ENCODE peak calls at places on chromosome X, in five cellular contexts. D, M, S, B and I are unnamed samples.

GRCh38 chrX:37488323-37488722 is 83.1 kb upstream of the LANCL3 start:
- DNase-seq in D (no peak), M (no peak), S (no peak), B (no peak), I (no peak)

GRCh38 chrX:11787564-11787963 is 29.5 kb downstream of the MSL3 start:
- DNase-seq in D (no peak), M (peak; percentile 75), S (peak; percentile 43), B (peak; percentile 46), I (peak; percentile 85)

GRCh38 chrX:20063716-20064351 is 52.9 kb downstream of the MAP7D2 start:
- DNase-seq in D (no peak), M (no peak), S (no peak), B (peak; percentile 13), I (peak; percentile 20)

GRCh38 chrX:64975491-64975890 is 759 bp downstream of the ZC4H2 start:
- DNase-seq in D (no peak), M (no peak), S (peak; percentile 2), B (no peak), I (peak; percentile 38)

GRCh38 chrX:64204701-64205440 is 637 bp downstream of the AMER1 start:
- DNase-seq in D (no peak), M (no peak), S (peak; percentile 0), B (peak; percentile 31), I (peak; percentile 28)

GRCh38 chrX:103687696-103688191 is 1.2 kb upstream of the MORF4L2 start:
- DNase-seq in D (peak; percentile 37), M (peak; percentile 34), S (peak; percentile 67), B (peak; percentile 58), I (peak; percentile 70)

GRCh38 chrX:10769165-10769564 is 148.8 kb upstream of the MID1 start:
- DNase-seq in D (no peak), M (no peak), S (no peak), B (peak; percentile 22), I (no peak)

GRCh38 chrX:119758682-119759332 is 419 bp downstream of the SOWAHD start:
- DNase-seq in D (no peak), M (no peak), S (no peak), B (peak; percentile 21), I (peak; percentile 54)

GRCh38 chrX:123581586-123581985 is 151.3 kb downstream of the THOC2 start:
- DNase-seq in D (no peak), M (no peak), S (no peak), B (no peak), I (no peak)

GRCh38 chrX:88604433-88605221 is 142.4 kb upstream of the CPXCR1 start:
- DNase-seq in D (no peak), M (no peak), S (peak; percentile 96), B (no peak), I (no peak)

GRCh38 chrX:131577433-131577832 is 33.6 kb downstream of the OR13H1 start:
- DNase-seq in D (no peak), M (no peak), S (no peak), B (no peak), I (no peak)

GRCh38 chrX:108285918-108286317 is 152.3 kb downstream of the COL4A6 start:
- DNase-seq in D (no peak), M (no peak), S (no peak), B (no peak), I (no peak)

GRCh38 chrX:78708171-78708570 is 39.3 kb upstream of the LPAR4 start:
- DNase-seq in D (no peak), M (peak; percentile 5), S (peak; percentile 1), B (no peak), I (peak; percentile 16)

GRCh38 chrX:135890087-135890585 is 3.1 kb downstream of the CT45A10 start:
- DNase-seq in D (no peak), M (no peak), S (no peak), B (no peak), I (no peak)

GRCh38 chrX:113392355-113392754 is 551.7 kb upstream of the AMOT start:
- DNase-seq in D (no peak), M (no peak), S (no peak), B (no peak), I (no peak)

GRCh38 chrX:113790987-113791386 is 792.9 kb upstream of the HTR2C start:
- DNase-seq in D (no peak), M (no peak), S (no peak), B (no peak), I (no peak)

GRCh38 chrX:8971116-8971515 is 62.8 kb downstream of the FAM9B start:
- DNase-seq in D (no peak), M (no peak), S (peak; percentile 39), B (peak; percentile 6), I (no peak)

GRCh38 chrX:103330601-103331397 is 760 bp downstream of the TCEAL7 start:
- DNase-seq in D (no peak), M (no peak), S (no peak), B (no peak), I (peak; percentile 30)

GRCh38 chrX:106917830-106918500 is 2.2 kb upstream of the CLDN2 start:
- DNase-seq in D (no peak), M (no peak), S (no peak), B (no peak), I (no peak)

GRCh38 chrX:68571292-68572256 is 72.7 kb downstream of the YIPF6 start:
- DNase-seq in D (peak; percentile 39), M (no peak), S (no peak), B (peak; percentile 51), I (no peak)

GRCh38 chrX:17405225-17405969 is 30.4 kb downstream of the NHS start:
- DNase-seq in D (no peak), M (no peak), S (peak; percentile 1), B (no peak), I (no peak)

GRCh38 chrX:40377684-40378083 is 203.1 kb upstream of the ATP6AP2 start:
- DNase-seq in D (no peak), M (no peak), S (no peak), B (no peak), I (no peak)

GRCh38 chrX:117743469-117744251 is 372.9 kb downstream of the KLHL13 start:
- DNase-seq in D (no peak), M (no peak), S (peak; percentile 1), B (no peak), I (no peak)

GRCh38 chrX:118347131-118347530 is 1.2 kb downstream of the WDR44 start:
- DNase-seq in D (no peak), M (no peak), S (peak; percentile 2), B (peak; percentile 57), I (no peak)

GRCh38 chrX:3052864-3053263 is 11.6 kb downstream of the ARSF start:
- DNase-seq in D (no peak), M (no peak), S (no peak), B (no peak), I (no peak)

GRCh38 chrX:40418413-40419195 is 162.2 kb upstream of the ATP6AP2 start:
- DNase-seq in D (no peak), M (no peak), S (no peak), B (no peak), I (no peak)

GRCh38 chrX:41198410-41198809 is 113.2 kb downstream of the USP9X start:
- DNase-seq in D (no peak), M (no peak), S (no peak), B (no peak), I (no peak)

GRCh38 chrX:66677430-66677829 is 38.6 kb upstream of the EDA2R start:
- DNase-seq in D (no peak), M (no peak), S (no peak), B (no peak), I (no peak)
- TF ChIP-seq ATF2 in D (no peak), M (no peak), S (no peak), B (no peak), I (no peak)

DNA sequence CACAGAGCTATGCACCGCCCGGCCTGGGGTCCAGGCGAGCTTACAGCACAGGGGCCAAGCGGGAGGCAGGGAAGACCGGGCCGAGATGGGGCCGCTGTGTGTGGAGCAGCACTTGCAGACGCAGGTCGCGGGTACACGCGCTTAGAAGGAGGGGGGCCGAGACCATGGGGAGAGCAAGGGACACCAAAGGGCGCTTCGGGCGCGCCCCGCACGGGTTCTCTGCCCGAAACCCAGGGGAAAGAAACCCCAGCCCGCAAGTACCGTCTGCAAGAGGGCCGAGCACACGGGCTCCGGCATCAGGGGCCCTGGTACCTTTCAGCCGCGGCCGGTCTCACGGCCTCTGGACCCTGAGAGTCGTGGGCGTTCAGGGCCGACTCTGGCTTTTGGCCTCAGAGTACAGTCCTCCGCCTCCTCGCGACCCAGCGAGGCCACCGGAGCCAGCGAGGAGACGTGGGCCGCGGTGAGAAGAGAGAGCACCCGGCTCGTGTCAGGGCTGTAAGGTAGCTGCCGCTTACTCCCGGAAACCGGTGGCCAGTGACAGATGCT is 337 bp downstream of the EOLA2 start:
- DNase-seq in D (no peak), M (no peak), S (no peak), B (no peak), I (no peak)
- TF ChIP-seq ATF2 in D (no peak), M (no peak), S (no peak), B (no peak), I (no peak)

DNA sequence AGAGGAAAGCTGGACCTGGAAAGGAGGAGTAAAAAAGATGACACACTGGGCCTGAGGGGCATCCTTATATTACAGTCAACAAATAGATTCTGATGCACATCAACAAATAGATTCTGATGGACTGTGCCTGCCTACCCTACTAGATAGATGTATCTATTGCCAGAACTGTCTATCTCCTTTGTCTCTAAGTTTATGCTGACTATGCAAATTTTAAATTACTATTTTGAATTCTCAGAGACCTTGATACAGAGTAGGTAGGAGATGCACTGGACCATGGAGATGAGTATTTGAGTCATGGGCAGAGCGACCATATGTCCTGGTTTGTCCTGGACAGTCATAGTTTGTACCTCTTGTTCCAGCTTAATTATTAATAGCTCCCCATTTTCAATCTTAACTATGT is 247.8 kb upstream of the PPP1R2C start:
- DNase-seq in D (no peak), M (no peak), S (no peak), B (no peak), I (no peak)
- TF ChIP-seq ATF2 in D (no peak), M (no peak), S (no peak), B (no peak), I (no peak)

GRCh38 chrX:45011597-45011996 is 138.6 kb downstream of the KDM6A start:
- DNase-seq in D (no peak), M (no peak), S (no peak), B (no peak), I (no peak)

GRCh38 chrX:45006002-45006800 is 133.2 kb downstream of the KDM6A start:
- DNase-seq in D (no peak), M (no peak), S (no peak), B (no peak), I (no peak)

GRCh38 chrX:45011131-45011530 is 138.1 kb downstream of the KDM6A start:
- DNase-seq in D (no peak), M (no peak), S (no peak), B (no peak), I (no peak)

GRCh38 chrX:45007598-45007997 is 134.6 kb downstream of the KDM6A start:
- DNase-seq in D (peak; percentile 50), M (no peak), S (no peak), B (no peak), I (no peak)

DNA sequence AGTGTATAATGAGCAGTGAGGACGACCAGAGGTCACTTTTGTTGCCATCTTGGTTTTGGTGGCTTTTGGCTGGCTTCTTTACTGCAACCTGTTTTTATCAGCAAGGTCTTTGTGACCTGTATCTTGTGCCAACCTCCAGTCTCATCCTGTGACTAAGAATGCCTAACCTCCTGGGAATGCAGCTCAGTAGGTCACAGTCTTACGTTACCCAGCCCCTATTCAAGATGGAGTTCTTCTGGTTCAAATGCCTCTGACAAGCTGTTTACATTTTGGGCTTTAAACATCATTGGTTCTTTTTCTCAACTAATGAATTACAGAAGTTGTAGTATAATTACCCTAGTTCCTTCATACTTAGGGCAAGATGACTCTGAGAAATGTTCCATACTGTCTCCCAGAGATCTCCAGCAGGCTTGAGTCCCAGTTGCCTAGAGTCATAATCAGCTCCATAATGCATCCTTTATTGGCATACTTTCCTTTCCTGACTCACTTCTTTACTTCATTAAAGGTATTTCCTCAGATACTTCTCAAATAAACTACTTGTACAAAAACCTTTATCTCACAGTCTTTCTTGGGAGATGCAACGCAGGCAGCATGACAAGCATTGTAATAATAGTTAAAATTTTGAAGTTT is 136.5 kb downstream of the KDM6A start:
- DNase-seq in D (no peak), M (no peak), S (no peak), B (no peak), I (no peak)
- TF ChIP-seq ATF2 in D (no peak), M (no peak), S (no peak), B (no peak), I (no peak)